ENCODE peak calls at places on chromosomes 13 and 19, in seven cellular contexts. G, N, X, T, U, K and H are unnamed samples.

GRCh38 chr13:37869506-37869755 is 141 bp downstream of the TRPC4 start:
- DNase-seq in G (no peak), N (no peak), X (no peak), T (peak; percentile 48), U (no peak), K (no peak), H (peak; percentile 28)

GRCh38 chr19:16441661-16442071 is 30.1 kb downstream of the EPS15L1 start:
- DNase-seq in G (no peak), N (no peak), X (no peak), T (peak; percentile 38), U (no peak), K (no peak), H (no peak)

GRCh38 chr19:8638078-8638619 is 7.7 kb downstream of the NFILZ start:
- DNase-seq in G (no peak), N (no peak), X (no peak), T (no peak), U (peak; percentile 71), K (no peak), H (no peak)

GRCh38 chr19:54434112-54434861 is 14.7 kb upstream of the LENG8 start:
- DNase-seq in G (no peak), N (no peak), X (no peak), T (no peak), U (no peak), K (no peak), H (no peak)

GRCh38 chr13:109256866-109257760 is 529.3 kb downstream of the IRS2 start:
- DNase-seq in G (no peak), N (no peak), X (no peak), T (no peak), U (no peak), K (peak; percentile 94), H (peak; percentile 81)

GRCh38 chr19:14070268-14071050 is 2.1 kb upstream of the MISP3 start:
- DNase-seq in G (no peak), N (no peak), X (no peak), T (no peak), U (no peak), K (no peak), H (no peak)

GRCh38 chr19:49679832-49680472 is 2.9 kb downstream of the PRMT1 start:
- DNase-seq in G (no peak), N (no peak), X (no peak), T (no peak), U (no peak), K (no peak), H (peak; percentile 48)

GRCh38 chr13:34155931-34156607 is 338.1 kb downstream of the RFC3 start:
- DNase-seq in G (no peak), N (no peak), X (no peak), T (no peak), U (no peak), K (peak; percentile 23), H (no peak)

GRCh38 chr19:38253788-38254187 is 2.4 kb downstream of the PPP1R14A start:
- DNase-seq in G (no peak), N (no peak), X (no peak), T (no peak), U (no peak), K (no peak), H (no peak)

GRCh38 chr13:101639711-101640110 is 187.2 kb downstream of the ITGBL1 start:
- DNase-seq in G (no peak), N (no peak), X (no peak), T (no peak), U (no peak), K (no peak), H (no peak)

GRCh38 chr19:19211499-19212432 is at the start of gene NCAN:
- DNase-seq in G (no peak), N (no peak), X (no peak), T (peak; percentile 42), U (no peak), K (no peak), H (no peak)

GRCh38 chr19:16381756-16382401 is 57.3 kb downstream of the KLF2 start:
- DNase-seq in G (peak; percentile 90), N (no peak), X (no peak), T (no peak), U (no peak), K (peak; percentile 57), H (no peak)

GRCh38 chr19:21698215-21698614 is 69.2 kb downstream of the ZNF100 start:
- DNase-seq in G (no peak), N (no peak), X (peak; percentile 19), T (peak; percentile 14), U (no peak), K (peak; percentile 24), H (no peak)

GRCh38 chr19:7973883-7974282 is 30.4 kb upstream of the TIMM44 start:
- DNase-seq in G (no peak), N (no peak), X (no peak), T (no peak), U (peak; percentile 25), K (no peak), H (no peak)

GRCh38 chr19:54573330-54573872 is at the start of gene LILRA2:
- DNase-seq in G (no peak), N (no peak), X (no peak), T (no peak), U (peak; percentile 64), K (no peak), H (no peak)

GRCh38 chr13:103101902-103102301 is 35.7 kb upstream of the SLC10A2 start:
- DNase-seq in G (no peak), N (no peak), X (no peak), T (no peak), U (no peak), K (no peak), H (no peak)

GRCh38 chr19:1154731-1155351 is 19.2 kb downstream of the SBNO2 start:
- DNase-seq in G (peak; percentile 90), N (no peak), X (no peak), T (no peak), U (peak; percentile 94), K (peak; percentile 90), H (no peak)

GRCh38 chr13:110262494-110262893 is 44.5 kb downstream of the COL4A1 start:
- DNase-seq in G (no peak), N (no peak), X (no peak), T (no peak), U (no peak), K (no peak), H (no peak)

GRCh38 chr13:27281420-27281819 is 10.8 kb downstream of the RASL11A start:
- DNase-seq in G (no peak), N (no peak), X (no peak), T (no peak), U (no peak), K (no peak), H (no peak)

GRCh38 chr19:43581467-43581866 is 5.9 kb downstream of the PINLYP start:
- DNase-seq in G (no peak), N (no peak), X (no peak), T (no peak), U (no peak), K (no peak), H (no peak)

GRCh38 chr19:43589277-43589676 is 6.7 kb downstream of the IRGQ start:
- DNase-seq in G (no peak), N (no peak), X (no peak), T (no peak), U (no peak), K (no peak), H (no peak)

GRCh38 chr19:43582495-43582894 is 6.9 kb downstream of the PINLYP start:
- DNase-seq in G (no peak), N (no peak), X (no peak), T (no peak), U (no peak), K (no peak), H (no peak)

GRCh38 chr19:43586346-43586745 is 9.6 kb downstream of the IRGQ start:
- DNase-seq in G (no peak), N (no peak), X (no peak), T (no peak), U (no peak), K (no peak), H (no peak)

DNA sequence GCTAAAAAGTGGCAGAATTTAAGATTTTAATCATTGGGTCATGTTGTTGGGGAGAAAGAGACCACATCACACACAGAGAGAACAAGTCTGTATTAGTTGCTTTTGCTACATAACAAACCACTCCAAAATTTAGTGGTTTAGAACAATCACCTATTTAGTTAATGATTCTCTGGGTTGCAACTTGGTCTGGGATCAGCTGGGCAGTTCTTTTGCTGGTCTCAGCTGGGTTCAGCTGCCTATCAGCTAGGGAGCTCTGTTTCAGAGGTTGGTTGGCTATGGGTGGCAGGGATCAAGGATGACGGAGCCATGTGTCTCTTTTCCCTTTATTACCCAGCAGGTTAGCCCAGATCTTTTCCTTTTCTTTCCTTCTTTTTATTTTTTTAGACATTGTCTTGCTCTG is 8.9 kb downstream of the PINLYP start:
- DNase-seq in G (no peak), N (no peak), X (no peak), T (no peak), U (no peak), K (no peak), H (no peak)
- H3K27ac ChIP-seq in G (no peak overlapping the region), N (no peak overlapping the region), X (no peak overlapping the region), T (no peak overlapping the region), U (no peak overlapping the region), K (no peak overlapping the region), H (no peak overlapping the region)

DNA sequence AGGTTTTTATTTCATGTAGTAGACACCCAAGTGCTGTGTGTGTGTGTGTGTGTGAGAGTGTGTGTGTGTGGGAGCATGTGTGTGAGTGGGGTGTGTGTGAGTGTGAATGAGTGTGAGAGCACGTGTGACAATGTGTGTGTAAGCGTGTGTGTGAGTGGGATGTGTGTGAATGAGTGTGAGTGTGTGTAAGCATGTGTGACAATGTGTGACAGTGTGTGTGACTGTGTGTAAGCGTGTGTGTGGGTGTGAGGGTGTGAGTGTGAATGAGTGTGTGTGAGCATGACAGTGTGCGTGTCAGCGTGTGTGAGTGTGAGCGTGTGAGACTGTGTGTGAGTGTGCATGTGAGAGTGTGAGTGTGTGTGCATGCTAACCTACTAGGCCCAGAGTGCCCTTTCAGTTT is 15.3 kb downstream of the NOVA2 start:
- DNase-seq in G (no peak), N (no peak), X (no peak), T (no peak), U (no peak), K (no peak), H (no peak)
- H3K4me1 ChIP-seq in G (no peaks in the 10 kb centered on the region), N (no peaks in the 10 kb centered on the region), X (peaks cover under 1% of the 10 kb centered on the region), T (peaks cover 18% of the 10 kb centered on the region), U (peaks cover 27% of the 10 kb centered on the region), K (no peaks in the 10 kb centered on the region), H (peaks cover 5% of the 10 kb centered on the region)

GRCh38 chr19:35622750-35623149 is 6.1 kb upstream of the RBM42 start:
- DNase-seq in G (no peak), N (no peak), X (no peak), T (no peak), U (peak; percentile 17), K (no peak), H (no peak)
- H3K36me3 ChIP-seq in G (no peaks in the 10 kb centered on the region), N (peaks cover 4% of the 10 kb centered on the region), X (peaks cover 7% of the 10 kb centered on the region), T (peaks cover 25% of the 10 kb centered on the region), U (peaks cover 9% of the 10 kb centered on the region), K (peaks cover 4% of the 10 kb centered on the region), H (peaks cover 7% of the 10 kb centered on the region)

GRCh38 chr19:44756089-44756562 is 7.6 kb downstream of the BCL3 start:
- DNase-seq in G (no peak), N (no peak), X (no peak), T (no peak), U (no peak), K (no peak), H (no peak)

GRCh38 chr19:44759083-44759804 is 10.7 kb downstream of the BCL3 start:
- DNase-seq in G (no peak), N (no peak), X (no peak), T (no peak), U (no peak), K (no peak), H (no peak)

GRCh38 chr19:44757057-44757734 is 8.7 kb downstream of the BCL3 start:
- DNase-seq in G (peak; percentile 73), N (no peak), X (no peak), T (no peak), U (no peak), K (peak; percentile 76), H (no peak)

GRCh38 chr19:44758596-44758995 is 10.1 kb downstream of the BCL3 start:
- DNase-seq in G (peak; percentile 43), N (no peak), X (no peak), T (no peak), U (no peak), K (no peak), H (no peak)

GRCh38 chr19:44757735-44758505 is 9.4 kb downstream of the BCL3 start:
- DNase-seq in G (peak; percentile 67), N (no peak), X (no peak), T (peak; percentile 71), U (peak; percentile 80), K (peak; percentile 76), H (no peak)
- H3K27ac ChIP-seq in G (peak overlapping the region; percentile 83), N (no peak overlapping the region), X (peak overlapping the region; percentile 9), T (no peak overlapping the region), U (peak overlapping the region; percentile 77), K (peak overlapping the region; percentile 100), H (no peak overlapping the region)